ENCODE peak calls at places on chromosomes 5 and 9, in six cellular contexts. B is CD4-positive, alpha-beta memory T cell; S is activated gamma-delta T cell treated with anti-CD3 and anti-CD28 coated beads, Interleukin-2, amount 50 U/mL, for 16 hours; C is IMR-90; A is activated T-helper 1 cell treated with Interleukin-2 at 50 U/mL for 16 hours; M is T-helper 1 cell. J is an unnamed sample.

GRCh38 chr5:171314728-171315385 is 5.8 kb downstream of the TLX3 start:
- DNase-seq in B (no peak), S (no peak), C (no peak), A (no peak), M (no peak), J (no peak)

GRCh38 chr5:127400946-127401670 is 110.5 kb downstream of the MEGF10 start:
- DNase-seq in B (no peak), S (no peak), C (no peak), A (no peak), M (no peak), J (no peak)

GRCh38 chr5:99104538-99105132 is 175.8 kb upstream of the CHD1 start:
- DNase-seq in B (peak), S (no peak), C (peak), A (no peak), M (no peak), J (no peak)

GRCh38 chr9:89841456-89841855 is 236.6 kb downstream of the GADD45G start:
- DNase-seq in B (no peak), S (no peak), C (no peak), A (no peak), M (no peak), J (no peak)

GRCh38 chr9:111926421-111926875 is 29.8 kb downstream of the UGCG start:
- DNase-seq in B (peak), S (peak), C (peak), A (peak), M (peak), J (peak)

GRCh38 chr9:469672-470040 is 255.0 kb downstream of the DOCK8 start:
- DNase-seq in B (no peak), S (no peak), C (no peak), A (no peak), M (peak), J (no peak)

GRCh38 chr5:25970906-25971489 is 1067.4 kb downstream of the CDH9 start:
- DNase-seq in B (no peak), S (no peak), C (no peak), A (no peak), M (no peak), J (no peak)

GRCh38 chr9:88197781-88198345 is 59.6 kb upstream of the SPATA31C2 start:
- DNase-seq in B (no peak), S (no peak), C (peak), A (no peak), M (no peak), J (no peak)

GRCh38 chr5:176769911-176770310 is 40.4 kb upstream of the UNC5A start:
- DNase-seq in B (no peak), S (no peak), C (no peak), A (no peak), M (no peak), J (no peak)

GRCh38 chr9:80191108-80191507 is 619.3 kb downstream of the TLE4 start:
- DNase-seq in B (no peak), S (no peak), C (peak), A (no peak), M (no peak), J (no peak)

GRCh38 chr9:100277166-100277979 is 75.4 kb downstream of the TEX10 start:
- DNase-seq in B (no peak), S (no peak), C (peak), A (no peak), M (no peak), J (no peak)

GRCh38 chr5:28557114-28557513 is 1518.7 kb upstream of the CDH9 start:
- DNase-seq in B (no peak), S (no peak), C (no peak), A (no peak), M (no peak), J (no peak)

GRCh38 chr5:139658501-139658927 is 10.4 kb downstream of the CXXC5 start:
- DNase-seq in B (no peak), S (no peak), C (peak), A (no peak), M (no peak), J (no peak)

GRCh38 chr5:151002250-151002649 is 18.1 kb upstream of the GPX3 start:
- DNase-seq in B (no peak), S (no peak), C (peak), A (no peak), M (no peak), J (no peak)

GRCh38 chr5:180455872-180456271 is 38.3 kb upstream of the CNOT6 start:
- DNase-seq in B (no peak), S (no peak), C (no peak), A (no peak), M (no peak), J (no peak)

GRCh38 chr9:123914517-123915199 is 15.3 kb downstream of the DENND1A start:
- DNase-seq in B (no peak), S (no peak), C (no peak), A (no peak), M (no peak), J (no peak)

GRCh38 chr9:113624721-113625120 is 161.2 kb downstream of the RGS3 start:
- DNase-seq in B (no peak), S (no peak), C (peak), A (no peak), M (no peak), J (no peak)

GRCh38 chr5:88675159-88675757 is 207.7 kb downstream of the MEF2C start:
- DNase-seq in B (no peak), S (no peak), C (no peak), A (no peak), M (no peak), J (no peak)

GRCh38 chr5:93572773-93573626 is 8.0 kb downstream of the NR2F1-AS1 start:
- DNase-seq in B (no peak), S (no peak), C (no peak), A (no peak), M (no peak), J (no peak)

GRCh38 chr9:135523521-135524129 is 2.4 kb downstream of the LCN1 start:
- DNase-seq in B (no peak), S (no peak), C (no peak), A (no peak), M (no peak), J (no peak)

GRCh38 chr5:133525048-133525447 is 87.3 kb downstream of the FSTL4 start:
- DNase-seq in B (no peak), S (no peak), C (no peak), A (no peak), M (no peak), J (no peak)

J was measured in T-helper 22 cell.